ENCODE peak calls at places on chromosomes 1 and 21, in four cellular contexts. U is OCI-LY7; M is CD4-positive, alpha-beta T cell; T is substantia nigra. W is an unnamed sample.

GRCh38 chr1:224894915-224895314 is 34.6 kb upstream of the DNAH14 start:
- DNase-seq in M (no peak), T (no peak), U (peak), W (no peak)

GRCh38 chr1:214192825-214193643 is 87.9 kb upstream of the SMYD2 start:
- DNase-seq in M (no peak), T (no peak), U (no peak), W (no peak)

GRCh38 chr1:7379445-7379971 is 391.6 kb upstream of the VAMP3 start:
- DNase-seq in U (no peak), M (no peak), T (no peak), W (no peak)

GRCh38 chr1:187909382-187909781 is 1080.6 kb downstream of the PLA2G4A start:
- DNase-seq in T (no peak), M (no peak), U (no peak), W (no peak)

GRCh38 chr1:7290971-7291970 is 479.8 kb upstream of the VAMP3 start:
- DNase-seq in U (no peak), T (no peak), M (no peak), W (peak)

GRCh38 chr1:8660455-8660854 is 157.0 kb downstream of the RERE start:
- DNase-seq in U (peak), T (no peak), M (no peak), W (no peak)

GRCh38 chr1:210633636-210634035 is 304.9 kb downstream of the HHAT start:
- DNase-seq in U (no peak), T (peak), M (no peak), W (peak)

GRCh38 chr1:4268890-4269286 is 368.8 kb upstream of the C1orf174 start:
- DNase-seq in T (no peak), U (no peak), M (no peak), W (no peak)

GRCh38 chr1:157484573-157484972 is 67.7 kb downstream of the FCRL5 start:
- DNase-seq in M (no peak), T (no peak), U (no peak), W (no peak)

GRCh38 chr1:112704511-112704907 is 2.4 kb downstream of the RHOC start:
- DNase-seq in U (no peak), T (peak), M (no peak), W (peak)

GRCh38 chr1:174060090-174060489 is 37.9 kb upstream of the RC3H1 start:
- DNase-seq in T (no peak), M (no peak), U (no peak), W (no peak)

GRCh38 chr21:15241997-15242767 is 177.4 kb upstream of the NRIP1 start:
- DNase-seq in M (no peak), U (no peak), T (no peak), W (no peak)

GRCh38 chr1:101075926-101076325 is 50.3 kb upstream of the DPH5 start:
- DNase-seq in U (no peak), T (no peak), M (no peak), W (no peak)

GRCh38 chr1:58047265-58047858 is 499.2 kb downstream of the OMA1 start:
- DNase-seq in M (no peak), U (peak), T (no peak), W (no peak)

GRCh38 chr1:20380175-20380574 is 89.5 kb downstream of the VWA5B1 start:
- DNase-seq in U (peak), M (no peak), T (no peak), W (no peak)

GRCh38 chr1:29893036-29893723 is 656.9 kb downstream of the PTPRU start:
- DNase-seq in U (no peak), T (no peak), M (no peak), W (no peak)

GRCh38 chr21:37658994-37659458 is 257.2 kb downstream of the KCNJ6 start:
- DNase-seq in U (no peak), M (no peak), T (no peak), W (no peak)

GRCh38 chr1:11522400-11523235 is 43.7 kb downstream of the DISP3 start:
- DNase-seq in T (no peak), M (no peak), U (no peak), W (no peak)

GRCh38 chr1:45752441-45753052 is 2.1 kb upstream of the IPP start:
- DNase-seq in T (no peak), M (no peak), U (no peak), W (no peak)

GRCh38 chr1:183025782-183026774 is 2.9 kb downstream of the LAMC1 start:
- DNase-seq in M (no peak), T (no peak), U (no peak), W (no peak)

GRCh38 chr1:220527279-220528048 is 472 bp upstream of the MARK1 start:
- DNase-seq in M (peak), U (no peak), T (peak), W (peak)

GRCh38 chr1:169288011-169288414 is 79.6 kb downstream of the NME7 start:
- DNase-seq in U (no peak), T (no peak), M (no peak), W (no peak)

GRCh38 chr1:31795096-31795675 is 20.6 kb downstream of the SPOCD1 start:
- DNase-seq in T (no peak), U (no peak), M (no peak), W (no peak)

GRCh38 chr1:65758128-65758527 is 34.6 kb upstream of the PDE4B start:
- DNase-seq in U (no peak), T (no peak), M (no peak), W (no peak)

GRCh38 chr1:119279441-119280415 is 88.9 kb upstream of the HAO2 start:
- DNase-seq in T (no peak), U (no peak), M (no peak), W (no peak)

GRCh38 chr21:41142051-41142795 is 25.7 kb upstream of the BACE2 start:
- DNase-seq in M (no peak), U (no peak), T (no peak), W (no peak)

GRCh38 chr1:220170836-220171526 is 77.0 kb downstream of the IARS2 start:
- DNase-seq in T (no peak), U (no peak), M (no peak), W (no peak)

GRCh38 chr1:221174598-221174997 is 295.4 kb downstream of the HLX start:
- DNase-seq in T (no peak), M (no peak), U (no peak), W (no peak)

GRCh38 chr1:151510957-151511635 is at the start of gene CGN:
- DNase-seq in M (peak), U (peak), T (peak), W (peak)

GRCh38 chr1:48870596-48870995 is 93.9 kb upstream of the BEND5 start:
- DNase-seq in U (peak), T (no peak), M (no peak), W (no peak)

GRCh38 chr1:244369256-244370057 is 82.3 kb downstream of the ADSS2 start:
- DNase-seq in M (no peak), T (no peak), U (no peak), W (no peak)

GRCh38 chr1:198316681-198317080 is 159.9 kb downstream of the NEK7 start:
- DNase-seq in M (no peak), U (no peak), T (no peak), W (no peak)

GRCh38 chr21:43688906-43689305 is 29.5 kb downstream of the RRP1B start:
- DNase-seq in M (no peak), T (no peak), U (no peak), W (no peak)

GRCh38 chr1:172914517-172915144 is 136.1 kb downstream of the TNFSF18 start:
- DNase-seq in M (no peak), U (no peak), T (no peak), W (no peak)

GRCh38 chr1:42152119-42152518 is 1.1 kb upstream of the GUCA2B start:
- DNase-seq in M (no peak), T (no peak), U (no peak), W (no peak)
- H3K27ac ChIP-seq in M (no peak), T (no peak), U (no peak), W (no peak)

GRCh38 chr1:199404191-199404590 is 623.3 kb upstream of the NR5A2 start:
- DNase-seq in T (no peak), U (no peak), M (no peak), W (no peak)
- H3K27ac ChIP-seq in T (no peak), U (no peak), M (no peak), W (no peak)

GRCh38 chr21:45533731-45534571 is 8.3 kb downstream of the SLC19A1 start:
- DNase-seq in T (no peak), M (no peak), U (no peak), W (no peak)

GRCh38 chr21:45536301-45537081 is 5.7 kb downstream of the SLC19A1 start:
- DNase-seq in T (no peak), M (no peak), U (no peak), W (no peak)

GRCh38 chr21:45532826-45533730 is 9.2 kb downstream of the SLC19A1 start:
- DNase-seq in M (no peak), T (no peak), U (no peak), W (no peak)

GRCh38 chr21:45535341-45536081 is 6.7 kb downstream of the SLC19A1 start:
- DNase-seq in M (no peak), T (no peak), U (no peak), W (peak)

DNA sequence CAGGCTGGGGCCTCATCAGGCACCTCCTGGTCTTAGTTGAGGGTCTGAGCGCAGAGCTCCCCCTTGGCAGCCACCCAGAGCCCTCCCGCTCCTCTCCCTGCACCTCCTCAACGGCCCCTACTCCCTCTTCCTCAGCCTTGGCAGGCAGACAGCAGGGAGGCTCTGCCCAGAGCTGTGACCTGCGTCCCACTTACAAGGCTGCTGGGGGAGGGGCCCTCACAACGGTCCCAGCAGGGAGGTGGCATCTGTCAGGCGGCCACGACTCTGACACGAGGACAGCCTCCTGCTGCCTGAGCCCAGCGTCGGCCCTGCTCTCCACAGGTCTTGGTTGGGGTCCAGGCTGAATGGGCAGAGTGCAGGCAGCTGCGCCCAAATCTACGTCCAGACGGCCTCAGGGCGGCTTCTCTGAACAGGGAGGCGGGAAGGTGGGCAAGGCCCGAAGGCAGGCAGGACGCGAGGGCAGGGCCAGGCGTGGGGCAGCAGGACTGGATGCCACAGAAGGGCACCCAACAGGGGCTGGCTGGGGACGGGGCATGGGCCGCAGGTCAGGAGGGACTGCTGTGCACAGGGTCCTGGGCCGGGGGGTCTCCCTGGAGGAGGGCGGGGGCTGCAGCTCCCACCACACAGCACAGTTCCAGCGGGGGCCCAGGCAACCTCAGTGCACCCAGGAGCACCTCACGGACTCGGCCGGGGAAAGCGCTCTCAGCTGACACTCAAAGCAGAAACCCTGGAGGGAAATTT is 7.5 kb downstream of the SLC19A1 start:
- DNase-seq in U (no peak), T (no peak), M (no peak), W (no peak)
- H3K27ac ChIP-seq in U (no peak), T (peak), M (no peak), W (peak)

GRCh38 chr21:33936221-33937038 is 20.8 kb upstream of the ATP5PO start:
- DNase-seq in U (no peak), T (no peak), M (peak), W (no peak)

GRCh38 chr21:33932731-33933130 is 17.1 kb upstream of the ATP5PO start:
- DNase-seq in T (no peak), M (no peak), U (no peak), W (no peak)

GRCh38 chr21:33937146-33937545 is 21.5 kb upstream of the ATP5PO start:
- DNase-seq in U (no peak), T (no peak), M (no peak), W (no peak)

DNA sequence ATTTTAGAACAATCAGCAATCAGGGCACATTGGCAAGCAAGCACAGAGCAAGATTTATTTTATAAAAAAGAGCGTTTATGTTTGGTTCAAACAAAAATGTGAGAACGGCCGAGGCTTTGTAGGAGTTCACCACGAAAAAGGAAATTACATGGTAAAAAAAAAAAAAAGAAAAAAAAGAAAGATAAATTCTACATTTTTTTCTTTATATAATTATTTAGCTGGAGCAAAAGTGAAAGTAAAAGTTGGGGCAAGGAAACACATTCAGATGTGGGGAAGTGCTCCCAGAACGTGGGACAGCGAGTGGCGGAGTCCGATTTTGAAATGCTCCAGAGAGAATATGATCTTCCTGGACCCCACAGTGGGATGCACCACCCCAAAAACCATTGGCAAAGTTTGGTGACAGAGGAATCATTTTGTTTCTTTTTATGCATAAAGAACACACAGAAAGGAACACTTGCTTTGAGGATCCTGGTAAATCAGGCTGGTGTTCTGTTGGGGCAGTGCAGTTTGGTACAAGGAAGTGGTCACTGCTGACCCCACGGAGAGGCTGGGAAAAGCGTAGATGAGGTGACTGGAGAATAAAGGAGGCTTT is 16.3 kb upstream of the ATP5PO start:
- DNase-seq in M (no peak), U (no peak), T (no peak), W (no peak)
- H3K27ac ChIP-seq in M (peak), U (no peak), T (no peak), W (peak)

W was measured in caudate nucleus.